ENCODE peak calls at places on chromosomes 3 and 15, in four cellular contexts. One of them, this sample, is unnamed.
A peak's percentile ranks its signal among the peaks of the same experiment; 100 is the strongest.

GRCh38 chr3:116263842-116264545 is 181.3 kb downstream of the LSAMP start:
- DNase-seq in Panc1: no peak
- DNase-seq in glutamatergic neuron: no peak
- DNase-seq in body of pancreas: no peak
- DNase-seq in this sample: no peak

GRCh38 chr15:41806291-41807181 is 21.4 kb upstream of the JMJD7 start:
- DNase-seq in glutamatergic neuron: no peak
- DNase-seq in Panc1: no peak
- DNase-seq in body of pancreas: peak; percentile 40
- DNase-seq in this sample: no peak

GRCh38 chr3:134938024-134938525 is 143.0 kb downstream of the EPHB1 start:
- DNase-seq in glutamatergic neuron: no peak
- DNase-seq in body of pancreas: no peak
- DNase-seq in Panc1: no peak
- DNase-seq in this sample: no peak

GRCh38 chr3:131899021-131899420 is 135.8 kb downstream of the CPNE4 start:
- DNase-seq in Panc1: no peak
- DNase-seq in glutamatergic neuron: no peak
- DNase-seq in body of pancreas: no peak
- DNase-seq in this sample: no peak

GRCh38 chr3:105823149-105823866 is 45.5 kb downstream of the CBLB start:
- DNase-seq in body of pancreas: no peak
- DNase-seq in Panc1: no peak
- DNase-seq in glutamatergic neuron: no peak
- DNase-seq in this sample: no peak

GRCh38 chr15:40787991-40788390 is 18.2 kb downstream of the C15orf62 start:
- DNase-seq in body of pancreas: no peak
- DNase-seq in glutamatergic neuron: no peak
- DNase-seq in Panc1: no peak
- DNase-seq in this sample: no peak

GRCh38 chr3:181725830-181726229 is 14.1 kb downstream of the SOX2 start:
- DNase-seq in body of pancreas: no peak
- DNase-seq in Panc1: no peak
- DNase-seq in glutamatergic neuron: peak; percentile 38
- DNase-seq in this sample: no peak

GRCh38 chr15:46442901-46443590 is 808.2 kb downstream of the SQOR start:
- DNase-seq in body of pancreas: no peak
- DNase-seq in glutamatergic neuron: no peak
- DNase-seq in Panc1: no peak
- DNase-seq in this sample: no peak

GRCh38 chr3:129888739-129889138 is 4.8 kb downstream of the TMCC1 start:
- DNase-seq in Panc1: peak; percentile 24
- DNase-seq in glutamatergic neuron: no peak
- DNase-seq in body of pancreas: no peak
- DNase-seq in this sample: no peak

GRCh38 chr3:5160926-5161858 is 26.3 kb upstream of the EDEM1 start:
- DNase-seq in Panc1: no peak
- DNase-seq in glutamatergic neuron: no peak
- DNase-seq in body of pancreas: no peak
- DNase-seq in this sample: no peak

GRCh38 chr15:80572337-80572736 is 122.8 kb upstream of the ABHD17C start:
- DNase-seq in glutamatergic neuron: no peak
- DNase-seq in Panc1: no peak
- DNase-seq in body of pancreas: no peak
- DNase-seq in this sample: no peak

GRCh38 chr3:12513694-12514446 is 29.6 kb downstream of the TSEN2 start:
- DNase-seq in glutamatergic neuron: no peak
- DNase-seq in body of pancreas: no peak
- DNase-seq in Panc1: no peak
- DNase-seq in this sample: no peak

GRCh38 chr15:77821188-77821958 is 188.7 kb upstream of the LINGO1 start:
- DNase-seq in Panc1: peak; percentile 43
- DNase-seq in glutamatergic neuron: peak; percentile 91
- DNase-seq in body of pancreas: peak; percentile 71
- DNase-seq in this sample: peak; percentile 79

GRCh38 chr3:132805071-132805470 is 82.9 kb upstream of the NPHP3 start:
- DNase-seq in body of pancreas: no peak
- DNase-seq in Panc1: no peak
- DNase-seq in glutamatergic neuron: no peak
- DNase-seq in this sample: no peak

GRCh38 chr3:155766206-155766605 is 21.3 kb upstream of the PLCH1 start:
- DNase-seq in Panc1: no peak
- DNase-seq in body of pancreas: no peak
- DNase-seq in glutamatergic neuron: no peak
- DNase-seq in this sample: no peak

GRCh38 chr3:64935995-64936394 is 248.2 kb upstream of the ADAMTS9 start:
- DNase-seq in glutamatergic neuron: no peak
- DNase-seq in Panc1: no peak
- DNase-seq in body of pancreas: no peak
- DNase-seq in this sample: no peak

GRCh38 chr3:56764904-56765445 is 36.8 kb downstream of the ARHGEF3 start:
- DNase-seq in Panc1: no peak
- DNase-seq in glutamatergic neuron: no peak
- DNase-seq in body of pancreas: no peak
- DNase-seq in this sample: no peak

GRCh38 chr3:52570076-52570475 is 33.7 kb downstream of the UQCC5 start:
- DNase-seq in body of pancreas: no peak
- DNase-seq in glutamatergic neuron: no peak
- DNase-seq in Panc1: no peak
- DNase-seq in this sample: no peak

GRCh38 chr3:171168086-171168485 is 141.6 kb upstream of the SLC2A2 start:
- DNase-seq in Panc1: no peak
- DNase-seq in glutamatergic neuron: no peak
- DNase-seq in body of pancreas: peak; percentile 36
- DNase-seq in this sample: no peak

GRCh38 chr3:125054436-125055164 is 1.2 kb downstream of the HEG1 start:
- DNase-seq in glutamatergic neuron: no peak
- DNase-seq in Panc1: no peak
- DNase-seq in body of pancreas: no peak
- DNase-seq in this sample: peak; percentile 71

DNA sequence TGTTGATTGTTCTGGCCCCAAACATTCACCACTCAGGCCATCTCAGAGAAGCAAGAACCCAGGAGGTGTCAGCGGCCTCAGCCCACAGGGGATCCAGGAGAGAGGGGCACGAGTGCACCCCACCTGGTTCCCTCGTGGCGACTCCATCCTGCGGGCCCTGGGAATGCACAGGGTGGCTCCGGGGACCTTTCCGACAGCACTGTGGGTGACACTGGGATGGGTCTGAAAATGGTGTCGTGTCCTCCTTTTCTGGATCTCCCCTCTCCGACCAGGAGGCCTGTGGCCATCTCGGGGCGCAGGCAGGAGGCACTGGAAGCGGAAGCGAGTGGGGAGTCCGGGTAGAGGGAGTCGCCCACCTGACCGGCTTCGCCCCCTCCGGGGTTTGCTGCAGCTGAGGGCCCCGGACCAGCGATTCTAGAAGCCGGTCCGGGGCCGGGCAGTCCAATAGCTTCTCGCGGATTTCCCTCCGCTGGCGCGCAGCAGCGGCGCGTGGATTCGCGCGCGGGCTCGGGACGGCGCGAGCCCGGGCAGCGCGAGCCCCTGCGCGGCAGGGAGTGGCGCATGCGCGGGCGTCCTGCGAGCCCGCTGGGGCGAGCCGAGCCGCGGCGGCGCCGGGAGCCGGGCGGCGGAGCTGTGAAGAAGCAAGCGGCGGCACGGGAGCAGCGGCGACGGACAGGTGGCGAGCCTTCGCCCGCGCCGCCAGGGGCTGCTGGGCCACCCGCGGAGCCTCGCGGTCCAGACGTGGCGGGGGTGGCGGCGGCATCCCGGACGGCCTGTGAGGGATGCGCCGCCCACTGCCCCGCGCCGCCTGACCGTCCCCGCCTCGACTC is at the start of gene DOCK3:
- DNase-seq in Panc1: no peak
- DNase-seq in body of pancreas: peak; percentile 72
- DNase-seq in glutamatergic neuron: peak; percentile 72
- DNase-seq in this sample: peak; percentile 85
- TF ChIP-seq CTCF in Panc1: no peak
- TF ChIP-seq CTCF in body of pancreas: no peak
- TF ChIP-seq CTCF in glutamatergic neuron: no peak
- TF ChIP-seq CTCF in this sample: no peak

DNA sequence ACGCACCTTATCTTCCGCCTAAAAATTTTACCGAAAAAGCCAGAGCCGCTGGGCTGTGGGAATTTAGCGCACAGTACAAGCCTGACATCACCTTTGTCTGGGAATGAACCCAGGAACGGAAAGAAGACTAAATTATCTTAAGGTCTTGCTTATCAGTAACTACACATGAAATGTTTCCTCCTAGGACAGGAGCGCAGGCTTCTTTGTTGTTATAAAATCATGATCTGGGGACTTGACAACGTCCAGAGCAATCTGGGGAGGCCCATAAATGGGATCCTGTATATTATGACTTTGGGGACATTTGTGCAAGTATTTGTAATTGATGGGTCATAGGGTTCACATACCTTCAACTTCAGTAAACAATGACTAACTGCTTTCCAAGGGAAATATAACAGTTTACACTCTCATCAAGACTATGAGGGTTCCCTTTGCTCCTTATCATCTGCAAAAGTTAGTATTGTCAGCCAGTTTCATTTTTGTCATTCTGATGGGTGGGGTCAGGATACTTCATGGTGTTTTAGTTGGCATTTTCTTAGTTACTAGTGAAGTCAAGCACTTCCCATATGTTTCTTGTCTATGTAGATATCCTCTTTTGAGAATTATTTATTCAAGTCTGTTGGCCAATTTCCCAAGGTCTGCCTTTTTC is 213.9 kb upstream of the PFN2 start:
- DNase-seq in body of pancreas: no peak
- DNase-seq in glutamatergic neuron: no peak
- DNase-seq in Panc1: peak; percentile 28
- DNase-seq in this sample: no peak
- TF ChIP-seq CTCF in body of pancreas: no peak
- TF ChIP-seq CTCF in glutamatergic neuron: no peak
- TF ChIP-seq CTCF in Panc1: peak; percentile 61
- TF ChIP-seq CTCF in this sample: no peak

GRCh38 chr3:99114565-99115291 is 213.2 kb upstream of the DCBLD2 start:
- DNase-seq in body of pancreas: no peak
- DNase-seq in Panc1: no peak
- DNase-seq in glutamatergic neuron: no peak
- DNase-seq in this sample: no peak
- TF ChIP-seq CTCF in body of pancreas: no peak
- TF ChIP-seq CTCF in Panc1: peak; percentile 58
- TF ChIP-seq CTCF in glutamatergic neuron: no peak
- TF ChIP-seq CTCF in this sample: peak; percentile 54

DNA sequence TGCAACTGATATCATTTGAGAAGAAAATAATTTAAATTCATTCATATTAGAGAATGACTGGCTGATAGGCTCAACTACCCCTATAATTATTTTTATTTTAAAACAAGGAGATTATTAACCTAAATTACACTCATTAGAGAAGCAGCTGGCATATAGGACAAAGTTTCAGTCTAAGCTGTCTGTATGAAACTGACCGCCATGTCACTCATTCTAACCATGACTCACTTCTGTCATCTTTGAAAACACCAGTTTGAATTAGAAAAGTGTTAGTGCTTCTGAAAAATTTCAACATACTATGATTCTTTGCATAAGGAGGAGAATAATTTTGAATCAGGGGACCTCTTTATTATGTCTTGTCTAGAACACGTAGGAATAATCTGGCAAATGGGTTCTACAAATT is 1058.5 kb downstream of the ROBO2 start:
- DNase-seq in body of pancreas: no peak
- DNase-seq in glutamatergic neuron: no peak
- DNase-seq in Panc1: no peak
- DNase-seq in this sample: no peak
- TF ChIP-seq CTCF in body of pancreas: no peak
- TF ChIP-seq CTCF in glutamatergic neuron: no peak
- TF ChIP-seq CTCF in Panc1: no peak
- TF ChIP-seq CTCF in this sample: no peak

DNA sequence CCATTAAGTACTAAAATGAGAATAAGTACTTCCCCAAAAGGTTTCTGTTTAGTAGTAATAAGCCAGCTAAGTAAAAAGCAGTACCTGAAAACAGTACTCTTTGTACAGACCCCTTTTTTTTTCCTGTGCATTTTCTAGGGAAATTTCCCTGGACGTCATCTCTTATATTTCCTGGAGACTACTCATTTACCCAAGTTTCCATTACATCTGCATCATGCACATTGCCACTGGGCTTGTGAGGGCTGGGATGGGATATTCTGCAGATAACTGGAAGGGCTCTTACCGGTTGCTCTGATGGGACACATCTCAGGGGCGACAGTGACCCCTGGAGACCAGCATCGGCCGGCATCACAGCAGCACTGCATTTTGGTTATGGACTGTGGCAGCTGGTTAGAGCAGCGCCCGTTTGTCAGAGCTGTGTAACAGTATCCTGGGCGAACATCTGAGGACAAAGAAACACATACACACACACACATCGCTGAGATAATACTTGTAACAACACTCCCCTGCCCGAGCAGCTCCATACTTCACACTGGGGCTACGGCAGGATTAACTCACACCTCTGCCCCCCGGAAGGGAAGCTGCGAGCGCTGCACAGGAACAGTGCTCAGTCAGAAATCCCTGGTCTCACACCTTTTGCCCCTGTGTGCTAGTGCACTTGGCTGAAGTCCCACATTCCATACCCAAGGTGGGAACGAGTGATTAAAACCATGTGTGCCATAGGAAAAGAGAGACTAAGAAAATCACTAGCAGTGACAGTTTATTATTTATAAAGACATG is 124.9 kb downstream of the FBN1 start:
- DNase-seq in Panc1: no peak
- DNase-seq in body of pancreas: no peak
- DNase-seq in glutamatergic neuron: peak; percentile 37
- DNase-seq in this sample: no peak
- TF ChIP-seq CTCF in Panc1: peak; percentile 38
- TF ChIP-seq CTCF in body of pancreas: no peak
- TF ChIP-seq CTCF in glutamatergic neuron: no peak
- TF ChIP-seq CTCF in this sample: no peak

GRCh38 chr3:22901684-22902083 is 301.4 kb upstream of the UBE2E2 start:
- DNase-seq in Panc1: no peak
- DNase-seq in glutamatergic neuron: no peak
- DNase-seq in body of pancreas: no peak
- DNase-seq in this sample: no peak
- TF ChIP-seq CTCF in Panc1: no peak
- TF ChIP-seq CTCF in glutamatergic neuron: peak; percentile 3
- TF ChIP-seq CTCF in body of pancreas: no peak
- TF ChIP-seq CTCF in this sample: no peak

GRCh38 chr3:37700849-37701248 is 160.8 kb upstream of the CTDSPL start:
- DNase-seq in body of pancreas: peak; percentile 35
- DNase-seq in glutamatergic neuron: no peak
- DNase-seq in Panc1: no peak
- DNase-seq in this sample: no peak
- TF ChIP-seq CTCF in body of pancreas: peak; percentile 43
- TF ChIP-seq CTCF in glutamatergic neuron: no peak
- TF ChIP-seq CTCF in Panc1: peak; percentile 14
- TF ChIP-seq CTCF in this sample: no peak